ENCODE peak calls at places on chromosomes 12 and 14, in eight cellular contexts. One of them, this sample, is unnamed.

GRCh38 chr12:13950502-13950901 is 30.9 kb downstream of the GRIN2B start:
- DNase-seq in H1: no peak
- DNase-seq in ovary: no peak
- DNase-seq in spleen: no peak
- DNase-seq in SK-N-SH: no peak
- DNase-seq in suprapubic skin: no peak
- DNase-seq in pancreas: no peak
- DNase-seq in A673: no peak
- DNase-seq in this sample: no peak

GRCh38 chr12:114241973-114242434 is 163.9 kb downstream of the TBX5 start:
- DNase-seq in H1: no peak
- DNase-seq in ovary: no peak
- DNase-seq in spleen: no peak
- DNase-seq in SK-N-SH: no peak
- DNase-seq in suprapubic skin: no peak
- DNase-seq in pancreas: no peak
- DNase-seq in A673: peak; percentile 5
- DNase-seq in this sample: no peak

GRCh38 chr14:58571256-58571655 is 66.5 kb upstream of the DACT1 start:
- DNase-seq in H1: no peak
- DNase-seq in ovary: no peak
- DNase-seq in spleen: no peak
- DNase-seq in SK-N-SH: no peak
- DNase-seq in suprapubic skin: no peak
- DNase-seq in pancreas: no peak
- DNase-seq in A673: no peak
- DNase-seq in this sample: no peak

GRCh38 chr12:53054112-53054878 is 4.4 kb downstream of the TNS2 start:
- DNase-seq in H1: peak; percentile 97
- DNase-seq in ovary: peak; percentile 97
- DNase-seq in spleen: peak; percentile 97
- DNase-seq in SK-N-SH: peak; percentile 97
- DNase-seq in suprapubic skin: peak; percentile 97
- DNase-seq in pancreas: peak; percentile 98
- DNase-seq in A673: peak; percentile 95
- DNase-seq in this sample: peak; percentile 89

GRCh38 chr14:104228716-104229620 is 90.6 kb downstream of the KIF26A start:
- DNase-seq in H1: no peak
- DNase-seq in ovary: no peak
- DNase-seq in spleen: peak; percentile 63
- DNase-seq in SK-N-SH: no peak
- DNase-seq in suprapubic skin: no peak
- DNase-seq in pancreas: no peak
- DNase-seq in A673: no peak
- DNase-seq in this sample: no peak

GRCh38 chr14:31949709-31950108 is 127.4 kb upstream of the ARHGAP5 start:
- DNase-seq in H1: no peak
- DNase-seq in ovary: no peak
- DNase-seq in spleen: no peak
- DNase-seq in SK-N-SH: no peak
- DNase-seq in suprapubic skin: no peak
- DNase-seq in pancreas: no peak
- DNase-seq in A673: no peak
- DNase-seq in this sample: peak; percentile 85

GRCh38 chr12:15837141-15837781 is 44.9 kb upstream of the STRAP start:
- DNase-seq in H1: no peak
- DNase-seq in ovary: no peak
- DNase-seq in spleen: no peak
- DNase-seq in SK-N-SH: no peak
- DNase-seq in suprapubic skin: no peak
- DNase-seq in pancreas: no peak
- DNase-seq in A673: no peak
- DNase-seq in this sample: no peak

GRCh38 chr12:20345866-20346265 is 22.5 kb upstream of the PDE3A start:
- DNase-seq in H1: no peak
- DNase-seq in ovary: no peak
- DNase-seq in spleen: no peak
- DNase-seq in SK-N-SH: no peak
- DNase-seq in suprapubic skin: no peak
- DNase-seq in pancreas: no peak
- DNase-seq in A673: no peak
- DNase-seq in this sample: no peak

GRCh38 chr14:100533647-100534485 is 53.4 kb downstream of the BEGAIN start:
- DNase-seq in H1: no peak
- DNase-seq in ovary: peak; percentile 33
- DNase-seq in spleen: peak; percentile 88
- DNase-seq in SK-N-SH: peak; percentile 59
- DNase-seq in suprapubic skin: peak; percentile 78
- DNase-seq in pancreas: peak; percentile 77
- DNase-seq in A673: no peak
- DNase-seq in this sample: no peak

GRCh38 chr12:76236640-76237039 is 111.6 kb downstream of the BBS10 start:
- DNase-seq in H1: peak; percentile 8
- DNase-seq in ovary: no peak
- DNase-seq in spleen: no peak
- DNase-seq in SK-N-SH: no peak
- DNase-seq in suprapubic skin: no peak
- DNase-seq in pancreas: no peak
- DNase-seq in A673: no peak
- DNase-seq in this sample: peak; percentile 98

GRCh38 chr12:5648692-5649338 is 216.9 kb downstream of the NTF3 start:
- DNase-seq in H1: peak; percentile 52
- DNase-seq in ovary: no peak
- DNase-seq in spleen: no peak
- DNase-seq in SK-N-SH: no peak
- DNase-seq in suprapubic skin: no peak
- DNase-seq in pancreas: no peak
- DNase-seq in A673: peak; percentile 27
- DNase-seq in this sample: no peak

GRCh38 chr12:5428332-5429221 is 3.3 kb upstream of the NTF3 start:
- DNase-seq in H1: peak; percentile 57
- DNase-seq in ovary: no peak
- DNase-seq in spleen: no peak
- DNase-seq in SK-N-SH: peak; percentile 37
- DNase-seq in suprapubic skin: no peak
- DNase-seq in pancreas: no peak
- DNase-seq in A673: no peak
- DNase-seq in this sample: no peak

GRCh38 chr12:110269622-110270124 is 11.4 kb upstream of the ATP2A2 start:
- DNase-seq in H1: no peak
- DNase-seq in ovary: peak; percentile 40
- DNase-seq in spleen: no peak
- DNase-seq in SK-N-SH: no peak
- DNase-seq in suprapubic skin: no peak
- DNase-seq in pancreas: no peak
- DNase-seq in A673: peak; percentile 65
- DNase-seq in this sample: peak; percentile 74

GRCh38 chr12:52395761-52396434 is 10.2 kb downstream of the KRT82 start:
- DNase-seq in H1: peak; percentile 87
- DNase-seq in ovary: no peak
- DNase-seq in spleen: peak; percentile 63
- DNase-seq in SK-N-SH: no peak
- DNase-seq in suprapubic skin: no peak
- DNase-seq in pancreas: no peak
- DNase-seq in A673: no peak
- DNase-seq in this sample: no peak

GRCh38 chr12:107990325-107990724 is 138.8 kb upstream of the WSCD2 start:
- DNase-seq in H1: peak; percentile 62
- DNase-seq in ovary: no peak
- DNase-seq in spleen: no peak
- DNase-seq in SK-N-SH: peak; percentile 37
- DNase-seq in suprapubic skin: no peak
- DNase-seq in pancreas: no peak
- DNase-seq in A673: peak; percentile 15
- DNase-seq in this sample: no peak

GRCh38 chr12:103786201-103786600 is 54.8 kb downstream of the NT5DC3 start:
- DNase-seq in H1: no peak
- DNase-seq in ovary: no peak
- DNase-seq in spleen: no peak
- DNase-seq in SK-N-SH: no peak
- DNase-seq in suprapubic skin: no peak
- DNase-seq in pancreas: no peak
- DNase-seq in A673: no peak
- DNase-seq in this sample: no peak
- H3K27ac ChIP-seq in H1: no peak overlapping the region
- H3K27ac ChIP-seq in ovary: no peak overlapping the region
- H3K27ac ChIP-seq in spleen: no peak overlapping the region
- H3K27ac ChIP-seq in SK-N-SH: no peak overlapping the region
- H3K27ac ChIP-seq in suprapubic skin: no peak overlapping the region
- H3K27ac ChIP-seq in pancreas: no peak overlapping the region
- H3K27ac ChIP-seq in A673: no peak overlapping the region
- H3K27ac ChIP-seq in this sample: no peak overlapping the region

DNA sequence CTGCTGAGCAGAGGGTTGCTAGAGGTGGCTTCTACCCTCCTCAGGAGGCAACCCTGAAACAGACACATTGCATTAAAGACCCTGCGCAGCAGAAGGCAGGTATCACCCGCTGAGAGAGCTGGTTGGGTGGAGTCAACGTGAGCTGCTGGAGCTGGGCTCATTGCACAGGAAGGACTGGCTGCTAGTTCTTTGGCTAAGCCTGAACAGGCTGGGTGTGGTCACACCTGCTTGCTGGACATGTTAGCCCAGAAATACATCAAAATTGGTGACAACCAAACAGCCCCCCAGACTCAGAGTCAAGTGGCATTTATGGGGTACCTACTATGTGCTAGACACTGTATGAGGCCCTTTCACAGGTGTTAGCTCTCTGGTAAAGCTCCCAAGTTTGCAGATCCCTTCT is 33.8 kb upstream of the IRF2BPL start:
- DNase-seq in H1: no peak
- DNase-seq in ovary: no peak
- DNase-seq in spleen: no peak
- DNase-seq in SK-N-SH: no peak
- DNase-seq in suprapubic skin: no peak
- DNase-seq in pancreas: no peak
- DNase-seq in A673: no peak
- DNase-seq in this sample: no peak
- H3K4me1 ChIP-seq in H1: peaks cover 12% of the 10 kb centered on the region
- H3K4me1 ChIP-seq in ovary: peaks cover 1% of the 10 kb centered on the region
- H3K4me1 ChIP-seq in spleen: peaks cover 14% of the 10 kb centered on the region
- H3K4me1 ChIP-seq in SK-N-SH: peaks cover 24% of the 10 kb centered on the region
- H3K4me1 ChIP-seq in suprapubic skin: peaks cover 26% of the 10 kb centered on the region
- H3K4me1 ChIP-seq in pancreas: no peaks in the 10 kb centered on the region
- H3K4me1 ChIP-seq in A673: peaks cover 17% of the 10 kb centered on the region
- H3K4me1 ChIP-seq in this sample: no peaks in the 10 kb centered on the region

DNA sequence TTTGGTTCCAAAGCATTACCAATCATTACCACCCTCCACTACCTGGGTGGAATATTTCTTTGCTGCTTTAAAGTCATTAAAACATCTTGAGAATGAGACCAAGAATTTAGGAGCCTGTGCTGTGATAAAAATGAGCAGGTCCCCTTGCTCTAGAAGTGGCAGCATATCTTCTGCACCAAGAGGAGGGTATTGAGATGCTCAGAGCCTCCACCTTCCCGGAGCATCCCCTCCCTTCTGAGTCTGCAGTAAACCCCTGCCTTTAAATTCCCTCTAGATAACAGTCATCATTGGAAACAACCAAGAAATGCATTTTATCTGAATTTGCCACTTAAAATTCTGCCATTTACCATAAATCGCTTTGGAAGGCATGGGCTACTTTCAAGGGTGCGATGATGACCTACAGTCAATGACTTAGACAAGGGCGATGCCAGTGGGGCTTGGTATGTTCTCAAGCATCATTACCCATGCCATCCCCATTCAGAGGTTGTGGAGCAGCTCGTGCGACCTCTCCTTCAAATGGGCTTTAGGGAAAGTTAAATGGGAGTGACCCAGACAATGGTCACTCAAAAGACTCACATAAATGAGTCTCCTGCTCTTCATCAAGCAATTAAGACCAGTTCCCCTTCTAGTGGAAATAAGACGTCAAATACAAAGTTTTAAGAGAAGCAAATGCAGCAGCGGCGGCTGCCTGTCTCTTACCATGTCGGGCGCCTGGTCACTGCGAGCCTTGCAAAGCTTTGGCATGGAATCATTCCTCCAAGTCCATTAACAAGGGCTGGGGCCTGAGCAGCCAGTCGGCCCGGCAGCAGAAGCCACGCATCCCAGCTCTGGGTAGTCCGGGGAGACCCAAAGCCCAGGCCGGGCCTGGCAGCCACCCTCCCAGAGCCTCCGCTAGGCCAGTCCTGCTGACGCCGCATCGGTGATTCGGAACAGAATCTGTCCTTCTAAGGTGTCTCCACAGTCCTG is 334.5 kb downstream of the TMEM121 start:
- DNase-seq in H1: no peak
- DNase-seq in ovary: peak; percentile 3
- DNase-seq in spleen: peak; percentile 82
- DNase-seq in SK-N-SH: no peak
- DNase-seq in suprapubic skin: peak; percentile 57
- DNase-seq in pancreas: peak; percentile 5
- DNase-seq in A673: no peak
- DNase-seq in this sample: no peak
- H3K27ac ChIP-seq in H1: no peak overlapping the region
- H3K27ac ChIP-seq in ovary: no peak overlapping the region
- H3K27ac ChIP-seq in spleen: peak overlapping the region; percentile 88
- H3K27ac ChIP-seq in SK-N-SH: no peak overlapping the region
- H3K27ac ChIP-seq in suprapubic skin: no peak overlapping the region
- H3K27ac ChIP-seq in pancreas: no peak overlapping the region
- H3K27ac ChIP-seq in A673: no peak overlapping the region
- H3K27ac ChIP-seq in this sample: no peak overlapping the region

GRCh38 chr12:56120158-56120846 is 2.2 kb downstream of the ZC3H10 start:
- DNase-seq in H1: no peak
- DNase-seq in ovary: no peak
- DNase-seq in spleen: no peak
- DNase-seq in SK-N-SH: no peak
- DNase-seq in suprapubic skin: no peak
- DNase-seq in pancreas: peak; percentile 45
- DNase-seq in A673: no peak
- DNase-seq in this sample: no peak

GRCh38 chr12:56121204-56121870 is 3.3 kb downstream of the ZC3H10 start:
- DNase-seq in H1: no peak
- DNase-seq in ovary: no peak
- DNase-seq in spleen: no peak
- DNase-seq in SK-N-SH: no peak
- DNase-seq in suprapubic skin: no peak
- DNase-seq in pancreas: no peak
- DNase-seq in A673: no peak
- DNase-seq in this sample: no peak

GRCh38 chr12:56124133-56124532 is 3.9 kb upstream of the ESYT1 start:
- DNase-seq in H1: no peak
- DNase-seq in ovary: no peak
- DNase-seq in spleen: no peak
- DNase-seq in SK-N-SH: no peak
- DNase-seq in suprapubic skin: no peak
- DNase-seq in pancreas: no peak
- DNase-seq in A673: no peak
- DNase-seq in this sample: no peak

GRCh38 chr12:56119361-56119796 is 1.3 kb downstream of the ZC3H10 start:
- DNase-seq in H1: peak; percentile 69
- DNase-seq in ovary: peak; percentile 78
- DNase-seq in spleen: no peak
- DNase-seq in SK-N-SH: peak; percentile 85
- DNase-seq in suprapubic skin: peak; percentile 86
- DNase-seq in pancreas: peak; percentile 68
- DNase-seq in A673: peak; percentile 92
- DNase-seq in this sample: peak; percentile 73

DNA sequence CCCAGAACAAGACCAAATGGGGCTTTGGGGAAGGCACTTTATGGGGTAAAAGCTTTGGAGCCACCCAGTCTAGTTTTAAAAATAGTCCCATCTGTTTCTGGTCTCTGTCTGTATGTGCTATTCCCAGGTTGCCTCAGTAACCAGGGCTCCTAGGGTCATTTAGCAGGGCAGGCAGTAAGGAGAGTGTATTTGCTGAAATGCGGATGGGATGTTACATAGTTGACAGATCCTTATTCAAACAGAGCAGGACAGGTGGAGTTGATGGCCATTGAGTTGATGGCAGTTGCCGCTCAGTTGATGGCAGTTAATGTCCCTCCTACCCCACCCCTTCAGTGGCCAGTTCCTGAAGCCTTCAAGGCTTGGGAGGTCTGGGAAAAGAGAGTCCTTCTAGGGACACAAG is 4.6 kb downstream of the ZC3H10 start:
- DNase-seq in H1: no peak
- DNase-seq in ovary: no peak
- DNase-seq in spleen: no peak
- DNase-seq in SK-N-SH: no peak
- DNase-seq in suprapubic skin: no peak
- DNase-seq in pancreas: no peak
- DNase-seq in A673: no peak
- DNase-seq in this sample: no peak
- H3K4me1 ChIP-seq in H1: no peaks in the 10 kb centered on the region
- H3K4me1 ChIP-seq in ovary: peaks cover 6% of the 10 kb centered on the region
- H3K4me1 ChIP-seq in spleen: peaks cover 55% of the 10 kb centered on the region
- H3K4me1 ChIP-seq in SK-N-SH: peaks cover 31% of the 10 kb centered on the region
- H3K4me1 ChIP-seq in suprapubic skin: peaks cover 50% of the 10 kb centered on the region
- H3K4me1 ChIP-seq in pancreas: peaks cover 22% of the 10 kb centered on the region
- H3K4me1 ChIP-seq in A673: peaks cover 34% of the 10 kb centered on the region
- H3K4me1 ChIP-seq in this sample: peaks cover 20% of the 10 kb centered on the region